ENCODE peak calls at places on chromosomes 4 and X, in seven cellular contexts. Z is IMR-90; U is T-helper 2 cell; Q is ELF-1; M is left colon; W is stimulated activated CD8-positive, alpha-beta memory T cell treated with anti-CD3 and anti-CD28 coated beads, Interleukin-15, amount 100 ng/mL, for 4 hours; H is iris pigment epithelial cell. L is an unnamed sample.

GRCh38 chrX:16484338-16484737 is 165.6 kb upstream of the S100G start:
- DNase-seq in W (no peak), Q (no peak), U (no peak), Z (peak; percentile 97), M (no peak), H (peak; percentile 96), L (no peak)

GRCh38 chrX:112473654-112474053 is 206.1 kb downstream of the LHFPL1 start:
- DNase-seq in W (no peak), Q (peak; percentile 18), M (no peak), H (no peak), U (no peak), Z (no peak), L (no peak)

GRCh38 chr4:123786955-123787354 is 390.4 kb downstream of the SPRY1 start:
- DNase-seq in U (no peak), W (no peak), Q (no peak), H (peak; percentile 55), M (peak; percentile 33), Z (peak; percentile 76), L (no peak)

GRCh38 chr4:113474017-113474416 is 287.5 kb downstream of the CAMK2D start:
- DNase-seq in M (no peak), U (no peak), H (peak; percentile 95), Q (no peak), W (no peak), Z (peak; percentile 82), L (no peak)

GRCh38 chr4:52824603-52825310 is 37.4 kb upstream of the RASL11B start:
- DNase-seq in W (no peak), Z (peak; percentile 85), Q (peak; percentile 80), M (no peak), U (no peak), H (peak; percentile 59), L (no peak)

GRCh38 chr4:6557856-6558255 is 17.1 kb upstream of the MAN2B2 start:
- DNase-seq in W (no peak), Q (no peak), M (no peak), Z (no peak), U (no peak), H (no peak), L (no peak)

GRCh38 chr4:16516796-16517413 is 290.6 kb upstream of the TAPT1 start:
- DNase-seq in H (peak; percentile 86), U (no peak), Q (peak; percentile 12), W (no peak), M (no peak), Z (peak; percentile 85), L (no peak)

GRCh38 chrX:19798423-19798822 is 89.0 kb downstream of the SH3KBP1 start:
- DNase-seq in Z (no peak), H (no peak), M (no peak), W (no peak), Q (no peak), U (no peak), L (no peak)

GRCh38 chr4:104989363-104989762 is 157.3 kb upstream of the TET2 start:
- DNase-seq in U (no peak), M (no peak), H (peak; percentile 51), W (no peak), Q (no peak), Z (peak; percentile 41), L (no peak)

GRCh38 chrX:87664381-87664780 is 146.8 kb downstream of the KLHL4 start:
- DNase-seq in Z (peak; percentile 8), Q (no peak), M (no peak), H (peak; percentile 31), U (no peak), W (no peak), L (no peak)

GRCh38 chr4:3293410-3294391 is 880 bp downstream of the RGS12 start:
- DNase-seq in Z (no peak), W (no peak), M (no peak), U (no peak), H (no peak), Q (no peak), L (no peak)

GRCh38 chrX:41334866-41335589 is 1.1 kb downstream of the DDX3X start:
- DNase-seq in Z (peak; percentile 62), U (peak; percentile 23), Q (peak; percentile 57), M (peak; percentile 71), H (peak; percentile 57), W (peak; percentile 56), L (no peak)

GRCh38 chrX:45889471-45889870 is 655.8 kb downstream of the ZNF674 start:
- DNase-seq in U (no peak), M (no peak), H (peak; percentile 70), W (no peak), Q (no peak), Z (peak; percentile 6), L (no peak)

GRCh38 chr4:53818112-53818511 is 226.8 kb upstream of the LNX1 start:
- DNase-seq in W (no peak), U (no peak), H (no peak), Q (no peak), Z (peak; percentile 47), M (no peak), L (no peak)

GRCh38 chrX:56978172-56978571 is 17.2 kb downstream of the SPIN3 start:
- DNase-seq in Q (peak; percentile 70), Z (peak; percentile 44), M (peak; percentile 11), U (no peak), H (peak; percentile 43), W (no peak), L (no peak)

GRCh38 chrX:81414630-81415029 is 212.7 kb downstream of the SH3BGRL start:
- DNase-seq in M (no peak), H (no peak), W (no peak), Z (no peak), Q (no peak), U (no peak), L (no peak)

GRCh38 chrX:65689377-65689776 is 21.9 kb downstream of the MSN start:
- DNase-seq in Q (no peak), W (no peak), H (no peak), Z (no peak), U (no peak), M (no peak), L (no peak)

GRCh38 chrX:22090181-22090580 is 58.1 kb downstream of the PHEX start:
- DNase-seq in H (peak; percentile 83), M (no peak), W (no peak), U (no peak), Z (peak; percentile 85), Q (no peak), L (no peak)

GRCh38 chr4:79823148-79823763 is 249.8 kb downstream of the ANTXR2 start:
- DNase-seq in Q (no peak), M (peak; percentile 6), Z (peak; percentile 58), U (no peak), W (no peak), H (peak; percentile 30), L (no peak)

GRCh38 chr4:3290889-3291321 is 1.9 kb upstream of the RGS12 start:
- DNase-seq in W (no peak), Q (no peak), U (no peak), M (no peak), H (no peak), Z (no peak), L (no peak)

GRCh38 chr4:94416335-94416734 is 35.4 kb upstream of the PDLIM5 start:
- DNase-seq in Q (no peak), W (no peak), H (no peak), Z (no peak), M (no peak), U (no peak), L (no peak)

GRCh38 chr4:107719211-107719926 is 665 bp downstream of the PAPSS1 start:
- DNase-seq in W (no peak), H (peak; percentile 47), Q (no peak), M (no peak), U (no peak), Z (peak; percentile 26), L (no peak)

GRCh38 chrX:136586386-136586785 is 54.4 kb downstream of the VGLL1 start:
- DNase-seq in M (no peak), Z (no peak), Q (no peak), W (no peak), U (no peak), H (peak; percentile 7), L (no peak)

GRCh38 chrX:136880003-136880451 is 498 bp downstream of the RBMX start:
- DNase-seq in U (no peak), Q (no peak), M (no peak), W (peak; percentile 2), H (peak; percentile 13), Z (no peak), L (no peak)

GRCh38 chr4:105619193-105619931 is 66.9 kb downstream of the ARHGEF38 start:
- DNase-seq in H (no peak), Q (no peak), W (no peak), U (no peak), Z (no peak), M (peak; percentile 77), L (peak; percentile 0)

GRCh38 chrX:69195197-69195596 is 29.9 kb upstream of the PJA1 start:
- DNase-seq in H (no peak), M (no peak), Q (peak; percentile 93), U (no peak), W (no peak), Z (no peak), L (no peak)

GRCh38 chr4:7323872-7324650 is 110.7 kb downstream of the PSAPL1 start:
- DNase-seq in W (no peak), M (no peak), Z (no peak), Q (peak; percentile 72), U (no peak), H (no peak), L (no peak)

GRCh38 chr4:30696195-30696594 is 24.0 kb upstream of the PCDH7 start:
- DNase-seq in Z (no peak), U (no peak), Q (no peak), W (no peak), M (no peak), H (peak; percentile 0), L (no peak)

GRCh38 chr4:61312526-61312925 is 112.4 kb downstream of the ADGRL3 start:
- DNase-seq in Z (peak; percentile 2), W (no peak), M (no peak), H (peak; percentile 74), Q (no peak), U (no peak), L (no peak)

GRCh38 chr4:2501034-2501594 is 32.2 kb downstream of the RNF4 start:
- DNase-seq in W (no peak), Q (no peak), M (no peak), H (no peak), Z (no peak), U (no peak), L (no peak)

GRCh38 chr4:6134612-6135220 is 65.6 kb downstream of the JAKMIP1 start:
- DNase-seq in H (peak; percentile 3), Z (no peak), Q (peak; percentile 64), U (peak; percentile 17), M (no peak), W (peak; percentile 20), L (no peak)

GRCh38 chrX:55039471-55039870 is 8.7 kb upstream of the ALAS2 start:
- DNase-seq in W (no peak), M (no peak), H (no peak), U (no peak), Z (no peak), Q (no peak), L (no peak)